ENCODE peak calls at places on chromosomes 5 and 9, in eight cellular contexts. O is neural progenitor cell, E is Panc1, T is AG04449, H is cardiac fibroblast, L is cardiac muscle cell, F is fibroblast of mammary gland, M is right lobe of liver. P is an unnamed sample.

GRCh38 chr9:89576404-89576824 is 28.4 kb upstream of the GADD45G start:
- DNase-seq in L (peak), F (peak), T (no peak), M (no peak), E (no peak), H (peak), O (peak), P (peak)

GRCh38 chr5:13143630-13144029 is 800.9 kb downstream of the DNAH5 start:
- DNase-seq in E (no peak), M (no peak), O (no peak), F (no peak), L (no peak), T (no peak), H (no peak), P (no peak)

GRCh38 chr9:112200699-112201098 is 25.6 kb upstream of the SUSD1 start:
- DNase-seq in E (no peak), L (no peak), F (no peak), O (no peak), H (no peak), M (no peak), T (no peak), P (peak)

GRCh38 chr5:43065384-43066230 is 25.5 kb upstream of the ANXA2R start:
- DNase-seq in L (peak), E (peak), O (peak), H (peak), F (peak), T (no peak), M (peak), P (peak)

GRCh38 chr5:36692791-36693763 is 86.7 kb downstream of the SLC1A3 start:
- DNase-seq in L (peak), H (peak), E (no peak), M (peak), T (no peak), O (peak), F (peak), P (peak)

GRCh38 chr5:150085191-150085912 is 1.0 kb downstream of the CSF1R start:
- DNase-seq in F (no peak), T (no peak), O (no peak), M (no peak), E (no peak), H (no peak), L (no peak), P (no peak)

GRCh38 chr5:1851290-1851934 is 31.3 kb downstream of the IRX4 start:
- DNase-seq in L (no peak), O (peak), T (no peak), M (no peak), F (no peak), H (no peak), E (no peak), P (no peak)

GRCh38 chr5:10366310-10367297 is 13.1 kb downstream of the MARCHF6 start:
- DNase-seq in T (no peak), L (peak), O (no peak), E (no peak), M (no peak), H (peak), F (peak), P (peak)

GRCh38 chr9:84206801-84207200 is 133.8 kb downstream of the SLC28A3 start:
- DNase-seq in L (no peak), M (no peak), E (no peak), F (no peak), T (no peak), H (no peak), O (peak), P (no peak)

DNA sequence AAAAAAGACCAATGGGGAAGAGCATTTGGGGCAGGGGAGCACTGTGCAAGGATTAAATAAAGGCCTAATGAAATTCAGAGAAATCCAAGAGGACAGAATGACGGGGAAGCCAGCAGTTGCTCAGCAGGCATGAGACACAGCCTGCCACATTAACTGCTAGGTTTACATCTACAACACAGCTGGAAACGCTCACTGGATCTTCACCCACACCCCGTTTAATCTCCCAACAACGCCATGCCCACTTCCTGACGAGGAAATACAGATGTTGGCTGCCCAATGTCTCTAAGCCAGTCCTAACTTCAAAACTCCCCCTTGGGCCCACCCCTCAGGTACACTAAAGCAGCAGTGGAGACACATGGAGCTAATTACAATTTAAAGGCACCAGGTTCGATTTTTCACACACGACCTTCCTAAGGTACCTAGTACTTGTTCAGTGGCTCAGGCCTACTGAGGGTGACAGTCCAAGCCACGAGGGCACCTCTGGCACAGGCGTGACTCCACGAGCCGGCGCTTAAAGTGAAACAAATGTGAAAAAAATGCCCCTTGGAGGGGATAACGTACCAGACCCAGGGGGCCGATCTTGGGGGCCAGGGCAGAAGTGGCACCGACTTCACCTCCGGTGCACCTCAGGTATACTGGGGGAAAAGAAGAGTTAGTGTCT is 906 bp downstream of the RPL12 start:
- DNase-seq in H (peak), T (no peak), M (no peak), F (no peak), E (no peak), O (peak), L (peak), P (peak)
- TF ChIP-seq CTCF in H (no peak), T (no peak), M (no peak), F (no peak), E (no peak), O (no peak), L (no peak), P (no peak)

GRCh38 chr9:136782452-136782851 is 8.7 kb upstream of the TMEM141 start:
- DNase-seq in O (no peak), T (no peak), F (no peak), L (no peak), E (no peak), H (no peak), M (no peak), P (no peak)

GRCh38 chr9:136786451-136786850 is 4.7 kb upstream of the TMEM141 start:
- DNase-seq in E (no peak), O (no peak), T (no peak), H (no peak), F (no peak), M (no peak), L (no peak), P (no peak)

GRCh38 chr9:136784249-136784996 is 6.7 kb upstream of the TMEM141 start:
- DNase-seq in M (no peak), F (peak), E (no peak), T (no peak), H (peak), O (peak), L (peak), P (no peak)

GRCh38 chr9:136785956-136786355 is 5.2 kb upstream of the TMEM141 start:
- DNase-seq in M (no peak), F (no peak), L (no peak), E (no peak), H (no peak), O (no peak), T (no peak), P (no peak)

DNA sequence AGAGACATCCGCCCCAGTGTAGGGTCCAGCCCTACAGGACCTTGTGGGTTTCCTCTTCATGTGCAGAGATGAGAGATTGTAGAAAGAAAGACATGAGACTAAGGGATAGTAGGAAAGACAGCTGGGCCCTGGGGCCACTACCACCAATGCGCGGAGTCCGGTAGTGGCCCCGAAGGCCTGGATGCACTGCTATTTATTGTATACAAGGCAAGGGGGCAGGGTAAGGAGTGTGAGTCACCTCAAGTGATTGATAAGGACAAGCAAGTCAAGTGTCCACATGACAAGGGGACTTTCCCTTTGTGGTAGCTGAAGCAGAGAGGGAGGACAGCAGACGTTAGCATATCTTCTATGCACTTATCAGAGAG is 6.2 kb upstream of the TMEM141 start:
- DNase-seq in O (no peak), H (no peak), T (no peak), L (no peak), M (no peak), E (no peak), F (no peak), P (no peak)
- H3K4me3 ChIP-seq in O (no peak), H (no peak), T (no peak), L (no peak), M (no peak), E (no peak), F (no peak), P (no peak)

DNA sequence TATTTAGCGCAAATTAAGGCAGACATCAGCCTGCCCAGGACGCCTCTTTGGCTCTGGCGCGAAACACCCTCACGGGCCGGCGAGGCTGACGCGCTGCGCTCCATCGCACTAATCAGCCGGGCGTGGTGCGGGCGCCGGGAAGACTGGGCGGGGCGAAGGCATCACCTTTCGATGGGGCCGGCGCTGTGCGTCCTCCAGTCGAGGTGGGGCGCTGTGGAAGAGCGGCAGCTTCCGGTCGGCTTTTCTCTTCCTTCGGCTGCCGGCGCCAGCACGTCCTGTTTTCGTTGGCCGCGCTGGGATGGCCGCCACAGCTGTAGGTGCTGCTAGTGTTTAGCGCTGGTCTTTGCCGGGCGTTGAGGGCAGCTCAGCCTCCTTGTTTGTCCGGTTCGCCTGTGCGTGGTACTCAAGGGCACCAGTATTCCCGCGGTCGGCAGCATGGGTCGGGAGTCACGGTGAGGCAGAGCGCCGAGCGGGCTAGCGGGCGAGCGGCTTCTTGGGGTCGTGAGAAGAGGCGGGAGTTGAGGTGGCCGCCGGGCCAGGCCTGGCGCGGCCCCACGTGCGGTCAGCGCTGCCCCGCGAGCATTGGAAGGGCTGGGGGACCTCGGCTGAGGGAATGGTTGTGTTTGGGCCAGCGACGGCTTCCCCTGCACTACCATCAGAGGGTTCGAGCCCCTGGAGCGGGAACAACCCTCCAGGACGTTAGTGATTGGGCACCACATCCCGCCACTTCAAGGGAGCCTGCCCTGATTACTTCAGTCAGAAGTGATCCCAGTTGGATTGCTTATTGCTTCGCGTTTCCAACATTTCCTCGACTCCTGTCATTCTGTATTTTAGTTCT is at the start of gene DDX46:
- DNase-seq in M (peak), E (peak), H (peak), F (peak), T (peak), O (peak), L (peak), P (peak)
- TF ChIP-seq CTCF in M (peak), E (peak), H (peak), F (peak), T (peak), O (peak), L (peak), P (peak)

GRCh38 chr9:649128-650074 is 192.1 kb upstream of the DMRT1 start:
- DNase-seq in M (no peak), L (peak), E (no peak), F (no peak), T (no peak), H (no peak), O (no peak), P (no peak)
- H3K4me3 ChIP-seq in M (no peak), L (no peak), E (no peak), F (no peak), T (no peak), H (no peak), O (no peak), P (no peak)

GRCh38 chr5:78364005-78364404 is 3.6 kb downstream of the SCAMP1 start:
- DNase-seq in H (peak), O (no peak), F (no peak), M (no peak), E (no peak), T (no peak), L (no peak), P (no peak)
- TF ChIP-seq CTCF in H (no peak), O (no peak), F (no peak), M (no peak), E (peak), T (no peak), L (no peak), P (no peak)

GRCh38 chr9:91427873-91428272 is 4.2 kb upstream of the NFIL3 start:
- DNase-seq in M (no peak), L (peak), T (no peak), H (peak), F (peak), E (no peak), O (no peak), P (peak)
- H3K4me3 ChIP-seq in M (no peak), L (no peak), T (no peak), H (no peak), F (no peak), E (no peak), O (no peak), P (no peak)

GRCh38 chr5:60843693-60844428 is at the start of gene ELOVL7:
- DNase-seq in H (peak), E (no peak), F (peak), O (peak), L (peak), T (no peak), M (peak), P (peak)
- TF ChIP-seq CTCF in H (no peak), E (peak), F (no peak), O (peak), L (peak), T (peak), M (peak), P (peak)

DNA sequence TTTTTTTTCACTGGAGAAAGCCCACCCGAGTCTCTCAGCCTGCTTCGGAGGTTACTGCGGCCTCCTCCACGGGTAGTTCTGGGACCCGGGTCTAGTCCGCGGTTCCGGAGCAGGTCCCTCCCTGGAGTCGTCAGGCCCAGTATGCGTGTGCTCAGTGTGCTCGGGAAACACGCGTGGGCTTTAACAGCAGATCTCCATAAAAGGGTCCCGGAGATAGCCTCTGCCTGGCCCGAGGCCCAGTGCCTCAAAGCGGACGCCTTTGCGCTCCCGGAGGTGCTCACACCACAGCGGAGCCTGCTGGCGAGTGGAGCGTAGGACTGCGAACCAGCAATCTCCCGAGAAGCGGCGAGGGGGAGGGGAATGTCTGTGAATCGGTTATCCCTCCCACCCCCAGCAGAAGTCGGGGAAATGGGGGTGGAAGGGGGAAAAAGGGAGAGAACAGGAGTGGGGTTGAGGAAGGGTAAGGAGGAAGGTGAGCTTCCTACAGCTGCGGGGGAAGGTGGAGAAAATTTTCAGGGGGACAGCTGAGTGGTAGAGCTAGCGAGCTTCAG is 28.7 kb downstream of the CDKN2A start:
- DNase-seq in M (peak), F (peak), E (no peak), O (peak), H (peak), T (no peak), L (peak), P (peak)
- H3K4me3 ChIP-seq in M (peak), F (peak), E (no peak), O (peak), H (peak), T (peak), L (peak), P (peak)

P was measured in fibroblast of villous mesenchyme.